ENCODE peak calls at places on chromosome 6, in six cellular contexts. One of them, this sample, is unnamed.

GRCh38 chr6:134585529-134585873 is 267.6 kb upstream of the SGK1 start:
- DNase-seq in skeletal muscle cell: no peak
- DNase-seq in midbrain: no peak
- DNase-seq in esophagus squamous epithelium: no peak
- DNase-seq in adrenal gland: no peak
- DNase-seq in NCI-H510A treated with DMSO at 0.1 percent for 48 hours: peak
- DNase-seq in this sample: no peak

GRCh38 chr6:50849016-50849748 is 30.5 kb downstream of the TFAP2B start:
- DNase-seq in esophagus squamous epithelium: no peak
- DNase-seq in midbrain: no peak
- DNase-seq in NCI-H510A treated with DMSO at 0.1 percent for 48 hours: no peak
- DNase-seq in adrenal gland: no peak
- DNase-seq in skeletal muscle cell: no peak
- DNase-seq in this sample: no peak

GRCh38 chr6:26537846-26538571 is at the start of gene HMGN4:
- DNase-seq in NCI-H510A treated with DMSO at 0.1 percent for 48 hours: peak
- DNase-seq in adrenal gland: peak
- DNase-seq in midbrain: peak
- DNase-seq in esophagus squamous epithelium: no peak
- DNase-seq in skeletal muscle cell: no peak
- DNase-seq in this sample: no peak

GRCh38 chr6:82227770-82228169 is 19.8 kb downstream of the IBTK start:
- DNase-seq in NCI-H510A treated with DMSO at 0.1 percent for 48 hours: no peak
- DNase-seq in midbrain: no peak
- DNase-seq in skeletal muscle cell: no peak
- DNase-seq in adrenal gland: no peak
- DNase-seq in esophagus squamous epithelium: no peak
- DNase-seq in this sample: no peak

GRCh38 chr6:39428152-39428551 is 105.7 kb upstream of the KCNK16 start:
- DNase-seq in NCI-H510A treated with DMSO at 0.1 percent for 48 hours: no peak
- DNase-seq in esophagus squamous epithelium: no peak
- DNase-seq in adrenal gland: no peak
- DNase-seq in skeletal muscle cell: no peak
- DNase-seq in midbrain: no peak
- DNase-seq in this sample: no peak

GRCh38 chr6:81792826-81793225 is 40.3 kb upstream of the TENT5A start:
- DNase-seq in esophagus squamous epithelium: no peak
- DNase-seq in adrenal gland: no peak
- DNase-seq in skeletal muscle cell: no peak
- DNase-seq in midbrain: no peak
- DNase-seq in NCI-H510A treated with DMSO at 0.1 percent for 48 hours: no peak
- DNase-seq in this sample: no peak

GRCh38 chr6:44668391-44668930 is 281.0 kb downstream of the CDC5L start:
- DNase-seq in esophagus squamous epithelium: no peak
- DNase-seq in skeletal muscle cell: no peak
- DNase-seq in midbrain: no peak
- DNase-seq in NCI-H510A treated with DMSO at 0.1 percent for 48 hours: no peak
- DNase-seq in adrenal gland: no peak
- DNase-seq in this sample: no peak

GRCh38 chr6:2959909-2960719 is 11.3 kb downstream of the SERPINB6 start:
- DNase-seq in adrenal gland: no peak
- DNase-seq in midbrain: no peak
- DNase-seq in NCI-H510A treated with DMSO at 0.1 percent for 48 hours: no peak
- DNase-seq in esophagus squamous epithelium: no peak
- DNase-seq in skeletal muscle cell: peak
- DNase-seq in this sample: no peak

This sample was measured in cerebellar nuclear complex.